ENCODE peak calls at places on chromosomes 12 and 14, in six cellular contexts. E is uterus, I is pancreas, A is cardiac muscle cell, N is HCT116, U is astrocyte. R is an unnamed sample.

GRCh38 chr12:68497702-68498101 is 113.0 kb upstream of the RAP1B start:
- DNase-seq in E (no peak), I (no peak), A (peak), N (peak), U (peak), R (peak)

GRCh38 chr12:96323906-96324305 is 76.3 kb downstream of the CDK17 start:
- DNase-seq in E (no peak), I (no peak), A (peak), N (no peak), U (peak), R (no peak)

GRCh38 chr14:68741481-68741799 is 51.4 kb downstream of the ZFP36L1 start:
- DNase-seq in E (no peak), I (no peak), A (no peak), N (no peak), U (no peak), R (no peak)

GRCh38 chr14:71574976-71575375 is 357.3 kb upstream of the RGS6 start:
- DNase-seq in E (no peak), I (no peak), A (peak), N (no peak), U (peak), R (peak)

GRCh38 chr14:71524321-71524982 is 407.8 kb upstream of the RGS6 start:
- DNase-seq in E (no peak), I (no peak), A (no peak), N (no peak), U (no peak), R (no peak)

GRCh38 chr12:63857771-63858670 is 13.5 kb downstream of the SRGAP1 start:
- DNase-seq in E (no peak), I (no peak), A (peak), N (no peak), U (peak), R (no peak)

GRCh38 chr14:92323031-92323915 is at the start of gene SLC24A4:
- DNase-seq in E (no peak), I (no peak), A (peak), N (no peak), U (no peak), R (no peak)

GRCh38 chr12:105706321-105706972 is 376.0 kb downstream of the C12orf75 start:
- DNase-seq in E (no peak), I (no peak), A (no peak), N (no peak), U (peak), R (peak)

GRCh38 chr14:54565236-54566151 is 1.4 kb upstream of the SAMD4A start:
- DNase-seq in E (peak), I (peak), A (peak), N (peak), U (peak), R (peak)

GRCh38 chr12:106025129-106025528 is 113.6 kb downstream of the NUAK1 start:
- DNase-seq in E (no peak), I (no peak), A (no peak), N (no peak), U (no peak), R (no peak)

GRCh38 chr14:51398898-51399297 is 158.9 kb downstream of the TMX1 start:
- DNase-seq in E (no peak), I (no peak), A (peak), N (no peak), U (peak), R (peak)

GRCh38 chr12:110269622-110270124 is 11.4 kb upstream of the ATP2A2 start:
- DNase-seq in E (peak), I (no peak), A (peak), N (no peak), U (peak), R (peak)

GRCh38 chr14:99563749-99564129 is 40.3 kb downstream of the CCDC85C start:
- DNase-seq in E (no peak), I (no peak), A (no peak), N (no peak), U (no peak), R (no peak)

GRCh38 chr14:25006961-25007795 is 42.8 kb downstream of the STXBP6 start:
- DNase-seq in E (no peak), I (no peak), A (peak), N (no peak), U (peak), R (peak)

GRCh38 chr12:32734952-32735351 is 20.7 kb downstream of the YARS2 start:
- DNase-seq in E (no peak), I (no peak), A (no peak), N (no peak), U (no peak), R (no peak)

GRCh38 chr12:2240390-2240789 is 187.6 kb downstream of the CACNA1C start:
- DNase-seq in E (no peak), I (no peak), A (no peak), N (no peak), U (no peak), R (no peak)

GRCh38 chr14:50015708-50016107 is 100.7 kb downstream of the VCPKMT start:
- DNase-seq in E (no peak), I (no peak), A (no peak), N (no peak), U (no peak), R (no peak)

GRCh38 chr12:991350-992278 is 591 bp downstream of the ERC1 start:
- DNase-seq in E (peak), I (peak), A (no peak), N (no peak), U (no peak), R (no peak)

GRCh38 chr12:93664573-93665138 is 12.5 kb upstream of the CRADD start:
- DNase-seq in E (no peak), I (no peak), A (no peak), N (no peak), U (peak), R (no peak)

GRCh38 chr12:60977966-60978365 is 1282.2 kb upstream of the USP15 start:
- DNase-seq in E (no peak), I (no peak), A (no peak), N (no peak), U (no peak), R (no peak)

GRCh38 chr12:94100254-94100653 is 48.1 kb upstream of the PLXNC1 start:
- DNase-seq in E (peak), I (no peak), A (peak), N (no peak), U (peak), R (no peak)

GRCh38 chr12:64685076-64685475 is 74.1 kb downstream of the GNS start:
- DNase-seq in E (no peak), I (no peak), A (no peak), N (no peak), U (no peak), R (no peak)

GRCh38 chr12:99093166-99093565 is 448.1 kb downstream of the APAF1 start:
- DNase-seq in E (no peak), I (no peak), A (no peak), N (no peak), U (no peak), R (no peak)

GRCh38 chr14:95184413-95184790 is 27.1 kb upstream of the DICER1 start:
- DNase-seq in E (no peak), I (no peak), A (peak), N (no peak), U (no peak), R (no peak)

GRCh38 chr14:77322951-77323350 is 2.1 kb downstream of the GSTZ1 start:
- DNase-seq in E (no peak), I (no peak), A (no peak), N (no peak), U (no peak), R (no peak)

GRCh38 chr12:19801941-19802340 is 362.6 kb downstream of the AEBP2 start:
- DNase-seq in E (no peak), I (no peak), A (no peak), N (no peak), U (peak), R (no peak)

GRCh38 chr14:61145903-61146411 is 135.2 kb downstream of the TMEM30B start:
- DNase-seq in E (no peak), I (no peak), A (peak), N (no peak), U (peak), R (no peak)

GRCh38 chr14:100930270-100930669 is 26.7 kb upstream of the RTL1 start:
- DNase-seq in E (no peak), I (no peak), A (no peak), N (no peak), U (no peak), R (no peak)

GRCh38 chr12:94534278-94534677 is 74.6 kb upstream of the CEP83 start:
- DNase-seq in E (no peak), I (no peak), A (no peak), N (no peak), U (no peak), R (no peak)

GRCh38 chr12:109863961-109864712 is 16.2 kb downstream of the GLTP start:
- DNase-seq in E (no peak), I (peak), A (peak), N (no peak), U (no peak), R (no peak)

GRCh38 chr12:5305425-5305824 is 126.5 kb upstream of the NTF3 start:
- DNase-seq in E (no peak), I (no peak), A (no peak), N (no peak), U (no peak), R (no peak)

GRCh38 chr14:102509744-102510615 is at the start of gene ANKRD9:
- DNase-seq in E (peak), I (peak), A (peak), N (peak), U (peak), R (peak)
- TF ChIP-seq CTCF in E (no peak), I (no peak), A (no peak), N (no peak), U (no peak), R (no peak)

DNA sequence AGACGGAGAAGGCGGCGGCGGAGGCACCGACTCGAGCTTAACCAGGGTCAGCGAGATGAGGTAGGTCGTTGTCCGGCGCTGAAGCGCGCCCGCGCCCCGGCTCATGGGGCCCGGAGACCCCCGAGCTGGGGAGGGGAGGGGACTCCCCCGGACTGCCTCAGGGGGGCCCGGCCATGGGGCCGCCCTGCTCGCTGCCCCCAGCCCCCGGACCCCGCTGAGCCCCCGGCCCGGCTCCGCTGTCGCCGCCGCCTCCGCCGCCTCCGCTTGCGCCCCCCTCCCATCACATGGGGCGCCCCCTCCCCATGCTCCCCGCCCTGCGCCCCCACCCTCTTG is 434 bp downstream of the AGAP2 start:
- DNase-seq in E (no peak), I (no peak), A (no peak), N (no peak), U (no peak), R (no peak)
- H3K4me3 ChIP-seq in E (no peak), I (peak), A (peak), N (no peak), U (no peak), R (peak)

GRCh38 chr12:12999959-13000615 is at the start of gene HEBP1:
- DNase-seq in E (peak), I (peak), A (peak), N (peak), U (peak), R (peak)
- H3K27ac ChIP-seq in E (peak), I (peak), A (peak), N (peak), U (peak), R (peak)

DNA sequence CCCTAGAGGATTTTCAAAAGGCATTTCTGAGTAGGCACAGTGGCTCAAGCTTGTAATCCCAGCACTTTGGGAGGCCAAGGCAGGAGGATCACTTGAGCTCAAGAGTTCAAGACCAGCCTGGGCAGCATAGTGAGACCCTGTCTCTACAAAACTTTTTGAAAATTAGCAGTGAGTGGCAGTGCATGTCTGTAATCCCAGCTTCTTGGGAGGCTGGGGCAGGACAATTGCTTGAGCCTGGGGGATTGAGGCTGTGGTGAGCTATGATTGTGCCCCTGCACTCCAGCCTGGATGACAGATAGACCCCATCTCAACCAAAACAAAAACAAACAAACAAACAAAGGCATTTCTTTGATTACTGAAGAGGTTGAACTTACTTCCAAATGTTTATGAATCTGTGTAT is 201.4 kb downstream of the KIF26A start:
- DNase-seq in E (no peak), I (no peak), A (no peak), N (no peak), U (no peak), R (no peak)
- TF ChIP-seq CTCF in E (no peak), I (no peak), A (no peak), N (no peak), U (no peak), R (no peak)

GRCh38 chr12:52203126-52203921 is 11.5 kb upstream of the KRT80 start:
- DNase-seq in E (peak), I (peak), A (peak), N (peak), U (peak), R (no peak)

GRCh38 chr12:52200783-52201519 is 9.1 kb upstream of the KRT80 start:
- DNase-seq in E (no peak), I (no peak), A (no peak), N (no peak), U (no peak), R (no peak)

GRCh38 chr12:52204095-52204930 is 12.5 kb upstream of the KRT80 start:
- DNase-seq in E (peak), I (no peak), A (no peak), N (no peak), U (peak), R (peak)

GRCh38 chr12:52201520-52201839 is 9.7 kb upstream of the KRT80 start:
- DNase-seq in E (no peak), I (no peak), A (no peak), N (no peak), U (no peak), R (no peak)

DNA sequence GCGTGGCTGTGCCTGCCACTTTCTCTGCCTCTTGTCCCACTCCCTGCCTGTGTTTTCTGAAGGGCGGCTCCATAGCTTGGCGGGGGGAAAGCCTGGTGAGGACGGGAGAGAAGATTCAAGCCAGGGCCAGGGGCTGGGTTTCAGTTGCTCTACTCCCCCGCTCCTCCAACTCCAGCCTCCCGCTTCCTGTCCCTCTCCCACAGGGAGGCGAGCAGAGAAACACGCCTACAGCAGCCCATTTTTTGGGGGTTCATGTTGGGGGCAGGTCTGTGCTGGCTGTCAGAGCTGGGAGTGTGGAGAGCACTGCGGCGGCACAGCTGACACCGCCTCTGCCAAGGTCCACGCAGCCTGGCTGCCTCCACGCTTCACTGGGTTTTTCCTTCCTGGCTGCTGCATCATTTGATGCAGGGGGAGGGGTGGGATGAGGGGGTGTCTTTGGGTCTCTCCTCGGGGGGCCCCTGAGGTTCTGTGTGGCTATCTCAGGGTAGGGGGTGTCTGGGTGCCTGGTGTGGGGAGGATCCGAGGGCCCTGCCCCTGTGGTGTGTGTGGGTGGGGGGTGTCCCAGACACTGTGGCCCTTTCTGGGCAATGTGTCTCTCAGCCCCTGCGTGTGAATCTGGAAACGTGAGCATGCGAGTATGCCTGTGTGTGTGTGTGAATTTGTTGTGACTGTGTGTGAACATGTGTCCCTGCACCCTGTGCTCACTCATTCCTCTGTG is 10.7 kb upstream of the KRT80 start:
- DNase-seq in E (no peak), I (no peak), A (peak), N (no peak), U (no peak), R (no peak)
- H3K4me3 ChIP-seq in E (no peak), I (no peak), A (no peak), N (no peak), U (no peak), R (no peak)

DNA sequence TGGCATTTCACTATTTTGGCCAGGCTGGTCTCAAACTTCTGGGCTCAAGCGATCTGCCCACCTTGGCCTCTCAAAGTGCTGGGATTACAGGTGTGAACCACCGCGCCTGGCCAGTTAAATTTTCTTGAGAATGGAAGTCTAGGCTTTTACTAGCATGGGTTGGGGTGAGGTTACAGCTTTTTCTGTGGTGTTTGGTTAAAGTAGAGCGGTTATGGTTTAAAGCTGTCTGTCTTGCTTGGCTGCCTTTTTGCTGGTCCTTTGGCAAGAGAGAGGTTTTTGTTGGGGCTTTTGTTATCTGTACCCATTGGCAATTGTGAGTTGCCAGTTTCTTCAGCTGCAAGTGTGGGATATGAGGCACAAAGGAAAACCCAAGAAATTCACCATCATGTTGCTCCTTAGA is 84.1 kb downstream of the BRMS1L start:
- DNase-seq in E (no peak), I (no peak), A (no peak), N (no peak), U (no peak), R (no peak)
- H3K27ac ChIP-seq in E (no peak), I (no peak), A (no peak), N (no peak), U (no peak), R (no peak)

GRCh38 chr12:10873374-10873773 is 10.7 kb downstream of the PRH1 start:
- DNase-seq in E (no peak), I (no peak), A (peak), N (no peak), U (peak), R (no peak)
- TF ChIP-seq CTCF in E (no peak), I (no peak), A (no peak), N (no peak), U (no peak), R (no peak)

DNA sequence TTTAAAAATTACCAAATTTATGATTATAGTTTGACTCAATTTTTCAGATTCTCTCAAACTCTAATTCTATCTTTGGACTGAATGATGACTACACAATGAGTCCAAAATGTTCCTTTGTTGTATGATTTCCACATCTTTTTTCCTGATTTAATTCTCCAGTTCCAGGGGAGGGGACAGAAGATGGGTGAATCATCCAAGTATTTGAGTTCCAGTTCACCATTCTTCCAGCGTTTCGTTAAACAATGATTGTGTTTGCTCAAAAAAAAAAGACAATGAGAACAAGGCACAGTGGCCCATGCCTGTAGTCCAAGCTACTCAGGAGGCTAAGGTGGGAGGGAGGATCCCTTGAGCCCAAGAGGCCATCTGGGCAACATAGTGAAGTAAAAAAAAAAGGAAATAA is 23.8 kb downstream of the BAZ1A start:
- DNase-seq in E (no peak), I (no peak), A (peak), N (no peak), U (peak), R (no peak)
- H3K4me3 ChIP-seq in E (no peak), I (no peak), A (no peak), N (no peak), U (no peak), R (no peak)

R was measured in AG04450.